ENCODE peak calls at places on chromosomes 1 and 21, in four cellular contexts. H is GM13977, C is hepatocyte, N is suprapubic skin. B is an unnamed sample.

GRCh38 chr1:2174348-2175054 is 20.1 kb downstream of the FAAP20 start:
- DNase-seq in C (peak; percentile 79), N (no peak), H (peak; percentile 87), B (peak; percentile 67)

GRCh38 chr1:215599418-215599817 is 32.3 kb downstream of the KCTD3 start:
- DNase-seq in H (no peak), N (no peak), C (peak; percentile 30), B (no peak)

GRCh38 chr1:74771913-74772515 is 39.1 kb downstream of the TYW3 start:
- DNase-seq in C (peak; percentile 71), N (no peak), H (no peak), B (peak; percentile 32)

GRCh38 chr21:44365251-44365966 is 12.0 kb downstream of the TRPM2 start:
- DNase-seq in N (peak; percentile 58), H (peak; percentile 11), C (no peak), B (no peak)

GRCh38 chr1:42385283-42385682 is 4.7 kb downstream of the RIMKLA start:
- DNase-seq in H (no peak), C (no peak), N (no peak), B (no peak)

GRCh38 chr1:78641558-78641957 is 8.1 kb upstream of the IFI44 start:
- DNase-seq in N (no peak), H (no peak), C (no peak), B (no peak)

GRCh38 chr1:6794164-6794563 is 8.9 kb downstream of the CAMTA1 start:
- DNase-seq in H (peak; percentile 38), C (peak; percentile 47), N (no peak), B (no peak)

GRCh38 chr1:226722901-226723639 is 16.0 kb downstream of the ITPKB start:
- DNase-seq in H (no peak), C (no peak), N (peak; percentile 58), B (no peak)

GRCh38 chr21:44999972-45000636 is 60.3 kb downstream of the SLX9 start:
- DNase-seq in N (peak; percentile 75), H (no peak), C (no peak), B (no peak)

GRCh38 chr21:16156841-16157240 is 427.1 kb downstream of the USP25 start:
- DNase-seq in C (no peak), N (no peak), H (no peak), B (no peak)
- TF ChIP-seq CTCF in C (no peak), N (no peak), H (no peak), B (no peak)

DNA sequence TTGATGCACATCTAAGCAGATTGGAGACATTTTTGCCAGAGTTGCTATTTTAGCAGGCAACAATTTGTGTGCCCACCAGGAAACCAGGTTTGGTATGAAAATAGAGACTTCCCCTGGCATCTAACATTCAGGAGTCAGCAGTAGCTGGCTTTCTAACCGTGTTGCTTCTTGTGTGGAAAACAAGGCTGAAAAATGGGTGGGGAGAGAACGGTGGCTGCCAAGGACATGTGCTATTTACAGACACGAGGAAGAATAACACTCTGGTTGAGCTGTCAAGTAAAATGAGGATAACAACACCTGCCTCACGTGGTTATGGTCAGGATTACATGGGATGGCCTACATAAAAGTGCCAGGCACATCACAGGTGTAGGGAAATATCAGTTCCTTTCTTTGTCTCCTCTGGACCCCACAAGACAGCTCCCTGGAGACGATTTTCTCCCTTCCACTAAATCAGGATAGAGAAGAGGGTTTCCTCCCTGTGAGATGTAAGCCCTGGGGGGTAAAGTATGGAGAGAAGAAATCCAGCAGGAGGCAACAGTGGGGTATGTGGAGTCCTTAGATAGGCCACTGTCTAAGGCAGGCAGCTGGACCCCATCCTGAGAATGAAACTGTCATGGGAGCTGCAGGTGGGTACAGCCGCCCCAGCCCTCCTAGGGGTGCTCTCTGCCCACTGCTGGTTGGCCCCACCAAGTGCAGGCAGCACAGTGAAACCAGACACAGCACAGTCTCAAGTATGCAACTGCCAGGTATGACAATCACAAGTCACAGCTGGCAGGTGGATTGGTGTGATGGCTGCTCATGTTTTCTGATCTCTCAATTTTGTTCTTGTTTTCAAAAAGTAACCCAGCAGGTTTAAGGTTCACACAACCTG is 80.3 kb downstream of the TENT5C start:
- DNase-seq in N (no peak), C (no peak), H (no peak), B (no peak)
- TF ChIP-seq CTCF in N (no peak), C (no peak), H (no peak), B (no peak)

GRCh38 chr21:34805157-34805556 is 136.4 kb downstream of the CLIC6 start:
- DNase-seq in C (no peak), H (no peak), N (no peak), B (no peak)

GRCh38 chr21:34801519-34802132 is 132.8 kb downstream of the CLIC6 start:
- DNase-seq in C (peak; percentile 38), N (no peak), H (peak; percentile 65), B (no peak)

GRCh38 chr21:34800797-34801518 is 132.2 kb downstream of the CLIC6 start:
- DNase-seq in H (no peak), N (no peak), C (peak; percentile 30), B (no peak)

GRCh38 chr21:34803792-34804440 is 135.1 kb downstream of the CLIC6 start:
- DNase-seq in C (no peak), N (no peak), H (no peak), B (no peak)

GRCh38 chr21:34802180-34802899 is 133.5 kb downstream of the CLIC6 start:
- DNase-seq in C (no peak), N (no peak), H (no peak), B (no peak)
- TF ChIP-seq CTCF in C (no peak), N (no peak), H (no peak), B (no peak)

GRCh38 chr1:234605983-234606730 is 3.8 kb downstream of the IRF2BP2 start:
- DNase-seq in C (peak; percentile 43), H (no peak), N (no peak), B (no peak)
- TF ChIP-seq CTCF in C (no peak), H (no peak), N (no peak), B (peak; percentile 15)